ENCODE peak calls at places on chromosomes 13 and 19, in five cellular contexts. X is stimulated activated CD4-positive, alpha-beta T cell treated with anti-CD3 and anti-CD28 coated beads, Interleukin-1b, Interleukin-23, amount 100 ng/mL, for 4 hours; U is T follicular helper cell; V is GM20000; G is NCI-H2171 treated with DMSO at 0.1 percent for 48 hours. H is an unnamed sample.

GRCh38 chr19:32859591-32859990 is 10.0 kb downstream of the SLC7A9 start:
- DNase-seq in X (no peak), U (no peak), V (no peak), G (no peak), H (no peak)

GRCh38 chr19:47580397-47580796 is 7.4 kb upstream of the ZNF541 start:
- DNase-seq in X (no peak), U (no peak), V (no peak), G (no peak), H (no peak)

GRCh38 chr13:26760835-26761582 is 423 bp upstream of the GPR12 start:
- DNase-seq in X (no peak), U (no peak), V (peak), G (peak), H (no peak)

GRCh38 chr19:36963262-36963661 is 47.1 kb downstream of the ZNF568 start:
- DNase-seq in X (no peak), U (no peak), V (no peak), G (peak), H (no peak)

GRCh38 chr19:48152552-48152951 is 17.6 kb downstream of the LIG1 start:
- DNase-seq in X (peak), U (peak), V (peak), G (peak), H (peak)

GRCh38 chr13:111484129-111484925 is 163.9 kb downstream of the TEX29 start:
- DNase-seq in X (no peak), U (no peak), V (no peak), G (no peak), H (no peak)

GRCh38 chr19:4609878-4610511 is 29.3 kb upstream of the TNFAIP8L1 start:
- DNase-seq in X (no peak), U (no peak), V (no peak), G (peak), H (no peak)

GRCh38 chr19:10260141-10260584 is 8.1 kb downstream of the MRPL4 start:
- DNase-seq in X (peak), U (no peak), V (no peak), G (no peak), H (peak)

GRCh38 chr19:57171551-57172081 is 4.3 kb upstream of the DUXA start:
- DNase-seq in X (peak), U (peak), V (peak), G (peak), H (no peak)

GRCh38 chr13:103810026-103810425 is 743.8 kb upstream of the SLC10A2 start:
- DNase-seq in X (no peak), U (no peak), V (no peak), G (no peak), H (no peak)

GRCh38 chr13:106919638-106920037 is 351.7 kb upstream of the ARGLU1 start:
- DNase-seq in X (no peak), U (no peak), V (no peak), G (no peak), H (no peak)

GRCh38 chr13:100573121-100573520 is 15.5 kb downstream of the GGACT start:
- DNase-seq in X (peak), U (peak), V (peak), G (peak), H (peak)

GRCh38 chr19:44587863-44588752 is 25.3 kb upstream of the IGSF23 start:
- DNase-seq in X (no peak), U (no peak), V (no peak), G (no peak), H (no peak)

GRCh38 chr13:79528356-79528755 is 47.4 kb downstream of the NDFIP2 start:
- DNase-seq in X (no peak), U (no peak), V (no peak), G (no peak), H (no peak)

GRCh38 chr19:33302974-33303790 is 848 bp upstream of the CEBPA start:
- DNase-seq in X (no peak), U (no peak), V (peak), G (peak), H (no peak)

GRCh38 chr13:90281709-90282108 is 1065.8 kb upstream of the MIR17HG start:
- DNase-seq in X (no peak), U (no peak), V (no peak), G (no peak), H (no peak)

GRCh38 chr13:24292476-24292875 is 16.9 kb upstream of the C1QTNF9 start:
- DNase-seq in X (no peak), U (no peak), V (no peak), G (no peak), H (no peak)

GRCh38 chr13:101628900-101629299 is 176.4 kb downstream of the ITGBL1 start:
- DNase-seq in X (no peak), U (no peak), V (no peak), G (no peak), H (no peak)

GRCh38 chr13:113297370-113297871 is 382 bp downstream of the LAMP1 start:
- DNase-seq in X (no peak), U (peak), V (peak), G (no peak), H (peak)

GRCh38 chr13:99648905-99649304 is 147.6 kb downstream of the TM9SF2 start:
- DNase-seq in X (no peak), U (no peak), V (no peak), G (no peak), H (no peak)

GRCh38 chr13:113022391-113023216 is 53.6 kb downstream of the MCF2L start:
- DNase-seq in X (no peak), U (no peak), V (no peak), G (no peak), H (no peak)

GRCh38 chr19:16514383-16515019 is 18.3 kb downstream of the C19orf44 start:
- DNase-seq in X (no peak), U (no peak), V (no peak), G (peak), H (no peak)

GRCh38 chr19:16185925-16186234 is 670 bp downstream of the FAM32A start:
- DNase-seq in X (no peak), U (peak), V (no peak), G (no peak), H (no peak)

GRCh38 chr19:3243851-3244700 is 19.6 kb downstream of the CELF5 start:
- DNase-seq in X (peak), U (peak), V (no peak), G (no peak), H (peak)

H was measured in activated T-helper 9 cell treated with anti-CD3 and anti-CD28 coated beads, Interleukin-2, amount 50 U/mL, for 16 hours.